ENCODE peak calls at places on chromosomes 6 and 20, in five cellular contexts. K, B, V, O and H are unnamed samples.

GRCh38 chr6:133778414-133778813 is 110.5 kb upstream of the TCF21 start:
- DNase-seq in K (no peak), B (no peak), V (no peak), O (no peak), H (peak)

GRCh38 chr20:32164984-32165735 is 42.4 kb downstream of the PLAGL2 start:
- DNase-seq in K (no peak), O (no peak), V (no peak), B (peak), H (no peak)

GRCh38 chr20:44326391-44327159 is 10.3 kb upstream of the R3HDML start:
- DNase-seq in V (no peak), B (no peak), K (no peak), O (no peak), H (no peak)

GRCh38 chr6:87731818-87732661 is 30.0 kb upstream of the AKIRIN2 start:
- DNase-seq in K (no peak), V (peak), B (peak), O (peak), H (peak)

GRCh38 chr6:116287668-116288282 is 8.0 kb upstream of the TSPYL1 start:
- DNase-seq in K (no peak), V (peak), B (no peak), O (no peak), H (peak)

GRCh38 chr20:34954905-34955231 is 738 bp downstream of the GSS start:
- DNase-seq in O (no peak), V (no peak), K (peak), B (no peak), H (no peak)

GRCh38 chr6:447381-448165 is 56.0 kb downstream of the IRF4 start:
- DNase-seq in O (no peak), V (no peak), B (peak), K (peak), H (no peak)

GRCh38 chr6:1510239-1510638 is 99.5 kb upstream of the FOXC1 start:
- DNase-seq in B (no peak), V (no peak), O (no peak), K (no peak), H (no peak)

GRCh38 chr6:4909063-4909645 is 94.7 kb downstream of the RPP40 start:
- DNase-seq in K (no peak), O (no peak), V (no peak), B (no peak), H (no peak)

GRCh38 chr20:56343861-56344381 is 14.9 kb upstream of the FAM210B start:
- DNase-seq in V (no peak), K (peak), B (peak), O (no peak), H (no peak)

GRCh38 chr20:257419-257818 is at the start of gene DEFB132:
- DNase-seq in O (no peak), K (no peak), B (no peak), V (no peak), H (no peak)

GRCh38 chr20:59434950-59435349 is 134.5 kb downstream of the EDN3 start:
- DNase-seq in V (peak), K (no peak), B (no peak), O (no peak), H (peak)

GRCh38 chr20:19967441-19967840 is 49.7 kb upstream of the NAA20 start:
- DNase-seq in K (no peak), V (no peak), O (no peak), B (no peak), H (no peak)

GRCh38 chr20:53940883-53941546 is 129.4 kb downstream of the BCAS1 start:
- DNase-seq in V (no peak), O (no peak), B (no peak), K (no peak), H (peak)

GRCh38 chr6:15892369-15892768 is 229.5 kb upstream of the DTNBP1 start:
- DNase-seq in B (no peak), V (no peak), K (no peak), O (no peak), H (no peak)

GRCh38 chr6:52642381-52642780 is 28.5 kb upstream of the TMEM14A start:
- DNase-seq in K (no peak), O (no peak), V (no peak), B (no peak), H (no peak)

GRCh38 chr20:856361-856775 is 22.9 kb downstream of the FAM110A start:
- DNase-seq in V (no peak), K (peak), O (peak), B (no peak), H (peak)

GRCh38 chr20:44973053-44973452 is 6.7 kb downstream of the STK4 start:
- DNase-seq in B (no peak), K (no peak), O (no peak), V (no peak), H (no peak)

GRCh38 chr20:48990467-48990866 is 55.6 kb upstream of the CSE1L start:
- DNase-seq in B (no peak), V (no peak), K (no peak), O (no peak), H (no peak)

GRCh38 chr20:37414636-37415035 is 68.7 kb downstream of the SRC start:
- DNase-seq in O (no peak), B (no peak), V (no peak), K (no peak), H (no peak)

GRCh38 chr20:33576432-33576883 is 85.7 kb upstream of the C20orf144 start:
- DNase-seq in O (no peak), B (peak), K (no peak), V (peak), H (no peak)

GRCh38 chr20:32681175-32682084 is 7.7 kb upstream of the C20orf203 start:
- DNase-seq in V (peak), K (no peak), B (peak), O (no peak), H (peak)

GRCh38 chr20:57657537-57658446 is 37.6 kb upstream of the ZBP1 start:
- DNase-seq in K (peak), O (peak), V (no peak), B (peak), H (peak)

GRCh38 chr6:121510568-121511177 is 75.2 kb downstream of the GJA1 start:
- DNase-seq in B (no peak), V (no peak), O (no peak), K (no peak), H (peak)

GRCh38 chr6:113306552-113307145 is 550.5 kb upstream of the MARCKS start:
- DNase-seq in O (peak), V (no peak), B (no peak), K (peak), H (peak)

GRCh38 chr6:72422126-72422680 is 199.7 kb upstream of the KCNQ5 start:
- DNase-seq in B (peak), O (no peak), K (no peak), V (no peak), H (peak)

GRCh38 chr6:48036316-48036715 is 74.7 kb downstream of the PTCHD4 start:
- DNase-seq in O (no peak), B (no peak), K (no peak), V (no peak), H (peak)

GRCh38 chr20:50995506-50995905 is 27.4 kb downstream of the KCNG1 start:
- DNase-seq in B (no peak), V (no peak), O (no peak), K (no peak), H (no peak)

GRCh38 chr6:166627875-166628849 is 1.1 kb upstream of the RPS6KA2 start:
- DNase-seq in B (peak), K (peak), O (peak), V (no peak), H (peak)